ENCODE peak calls at places on chromosomes 16 and 17, in six cellular contexts. D, O, T, G, C and B are unnamed samples.

GRCh38 chr17:81328489-81328888 is 33.4 kb upstream of the SLC38A10 start:
- DNase-seq in D (peak), O (no peak), T (no peak), G (no peak), C (no peak), B (no peak)

GRCh38 chr16:149024-149675 is 3.3 kb upstream of the HBZ start:
- DNase-seq in D (no peak), O (peak), T (no peak), G (no peak), C (no peak), B (no peak)

GRCh38 chr16:47213761-47214440 is 70.2 kb upstream of the NETO2 start:
- DNase-seq in D (no peak), O (peak), T (no peak), G (no peak), C (no peak), B (peak)

GRCh38 chr17:41639492-41640473 is 15.4 kb upstream of the KRT17 start:
- DNase-seq in D (no peak), O (peak), T (no peak), G (no peak), C (no peak), B (no peak)

GRCh38 chr16:65782537-65783290 is 583.8 kb upstream of the CDH5 start:
- DNase-seq in D (no peak), O (peak), T (no peak), G (no peak), C (no peak), B (peak)

GRCh38 chr17:34412965-34413441 is 50.0 kb upstream of the CCL1 start:
- DNase-seq in D (no peak), O (no peak), T (no peak), G (no peak), C (no peak), B (peak)

GRCh38 chr17:71380535-71380934 is 740.3 kb upstream of the SOX9 start:
- DNase-seq in D (no peak), O (no peak), T (no peak), G (no peak), C (no peak), B (no peak)

GRCh38 chr17:18129041-18129502 is 20.5 kb downstream of the MYO15A start:
- DNase-seq in D (peak), O (peak), T (no peak), G (no peak), C (no peak), B (peak)

GRCh38 chr17:38898812-38899348 is 26.5 kb upstream of the LASP1NB start:
- DNase-seq in D (peak), O (peak), T (no peak), G (peak), C (peak), B (no peak)

GRCh38 chr16:4316732-4317461 is 1.0 kb downstream of the GLIS2 start:
- DNase-seq in D (peak), O (peak), T (no peak), G (peak), C (no peak), B (no peak)

GRCh38 chr16:73572135-73572534 is 524.2 kb upstream of the ZFHX3 start:
- DNase-seq in D (peak), O (no peak), T (peak), G (peak), C (no peak), B (no peak)

GRCh38 chr17:17868637-17869522 is 32.1 kb upstream of the SREBF1 start:
- DNase-seq in D (no peak), O (peak), T (peak), G (no peak), C (no peak), B (no peak)

GRCh38 chr16:27639588-27640276 is 89.8 kb downstream of the KATNIP start:
- DNase-seq in D (no peak), O (peak), T (peak), G (no peak), C (peak), B (peak)

GRCh38 chr17:78738245-78738644 is 43.8 kb downstream of the CYTH1 start:
- DNase-seq in D (no peak), O (no peak), T (no peak), G (no peak), C (no peak), B (no peak)

GRCh38 chr16:68116256-68116853 is 31.2 kb downstream of the NFATC3 start:
- DNase-seq in D (no peak), O (peak), T (no peak), G (no peak), C (no peak), B (peak)
- TF ChIP-seq CTCF in D (peak), O (peak), T (peak), G (peak), C (peak), B (peak)

GRCh38 chr17:28698253-28698941 is 13.3 kb downstream of the PROCA1 start:
- DNase-seq in D (no peak), O (peak), T (no peak), G (no peak), C (no peak), B (no peak)

GRCh38 chr17:28701987-28702751 is 9.5 kb downstream of the PROCA1 start:
- DNase-seq in D (no peak), O (peak), T (no peak), G (no peak), C (no peak), B (no peak)

GRCh38 chr17:28700278-28700677 is 11.4 kb downstream of the PROCA1 start:
- DNase-seq in D (no peak), O (no peak), T (no peak), G (no peak), C (no peak), B (no peak)

GRCh38 chr17:28702752-28703150 is 8.9 kb downstream of the PROCA1 start:
- DNase-seq in D (no peak), O (peak), T (no peak), G (no peak), C (no peak), B (no peak)

DNA sequence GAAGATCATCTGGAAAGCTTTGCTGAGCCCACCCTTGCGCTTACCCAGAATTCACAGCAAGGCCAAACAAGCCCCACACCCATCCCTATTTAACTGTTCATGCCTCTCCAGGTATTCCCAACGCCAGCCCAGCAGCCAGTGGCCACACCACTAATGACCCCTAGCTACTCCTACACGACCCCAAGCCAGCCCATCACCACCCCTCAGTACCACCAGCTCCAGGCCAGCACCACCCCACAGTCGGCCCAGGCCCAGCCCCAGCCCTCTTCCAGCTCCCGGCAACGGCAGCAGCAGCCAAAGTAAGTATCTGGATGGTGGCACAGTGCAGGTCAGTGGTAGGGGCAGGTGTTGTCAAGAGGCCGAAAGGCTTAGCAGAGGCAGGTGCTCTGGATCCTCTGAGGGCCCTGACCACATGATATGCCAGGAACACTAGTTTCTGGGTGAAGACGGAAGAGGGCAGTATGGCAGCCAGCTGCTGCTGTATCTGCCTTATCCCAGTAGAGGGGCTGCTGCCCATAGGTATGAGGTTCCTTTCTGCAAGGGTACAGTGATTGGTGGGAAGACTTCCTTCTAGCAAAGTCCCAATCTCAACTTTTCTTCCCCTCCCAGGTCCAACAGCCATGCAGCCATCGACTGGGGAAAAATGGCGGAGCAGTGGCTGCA is 10.7 kb downstream of the PROCA1 start:
- DNase-seq in D (no peak), O (peak), T (no peak), G (no peak), C (no peak), B (no peak)
- H3K4me3 ChIP-seq in D (no peak), O (no peak), T (no peak), G (no peak), C (no peak), B (no peak)

GRCh38 chr17:43722921-43723665 is 35.5 kb downstream of the SOST start:
- DNase-seq in D (no peak), O (no peak), T (no peak), G (no peak), C (no peak), B (no peak)
- TF ChIP-seq CTCF in D (no peak), O (no peak), T (no peak), G (no peak), C (no peak), B (no peak)

GRCh38 chr17:83104577-83105505 is 25.4 kb downstream of the METRNL start:
- DNase-seq in D (no peak), O (peak), T (no peak), G (no peak), C (no peak), B (no peak)

GRCh38 chr17:83101805-83102480 is 22.5 kb downstream of the METRNL start:
- DNase-seq in D (peak), O (peak), T (no peak), G (no peak), C (no peak), B (peak)

GRCh38 chr17:83103938-83104311 is 24.5 kb downstream of the METRNL start:
- DNase-seq in D (no peak), O (no peak), T (no peak), G (no peak), C (no peak), B (no peak)

GRCh38 chr17:83105512-83105911 is 26.1 kb downstream of the METRNL start:
- DNase-seq in D (no peak), O (no peak), T (no peak), G (no peak), C (no peak), B (no peak)

DNA sequence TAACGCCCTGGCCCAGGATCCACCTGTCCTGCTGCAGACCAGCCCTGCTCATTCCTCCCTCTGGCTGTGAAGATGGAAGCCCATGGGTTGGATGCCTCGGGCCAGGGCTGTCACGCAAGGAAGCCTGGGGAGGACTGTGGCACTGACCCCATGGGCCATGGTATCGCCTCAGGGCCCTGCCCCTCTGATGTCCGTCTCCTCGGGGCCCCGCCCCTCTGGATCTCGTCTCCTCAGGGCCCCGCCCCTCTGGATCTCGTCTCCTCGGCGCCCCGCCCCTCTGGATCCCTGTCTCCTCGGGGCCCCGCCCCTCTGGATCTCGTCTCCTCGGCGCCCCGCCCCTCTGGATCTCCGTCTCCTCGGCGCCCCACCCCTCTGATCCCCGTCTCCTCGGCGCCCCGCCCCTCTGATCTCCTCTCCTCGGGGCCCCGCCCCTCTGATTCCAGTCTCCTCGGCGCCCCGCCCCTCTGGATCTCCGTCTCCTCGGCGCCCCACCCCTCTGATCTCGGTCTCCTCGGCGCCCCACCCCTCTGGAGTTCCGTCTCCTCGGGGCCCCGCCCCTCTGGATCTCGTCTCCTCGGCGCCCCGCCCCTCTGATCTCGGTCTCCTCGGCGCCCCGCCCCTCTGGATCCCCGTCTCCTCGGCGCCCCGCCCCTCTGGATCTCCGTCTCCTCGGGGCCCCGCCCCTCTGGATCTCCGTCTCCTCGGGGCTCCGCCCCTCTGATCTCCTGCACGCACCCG is 24.0 kb downstream of the METRNL start:
- DNase-seq in D (no peak), O (no peak), T (peak), G (no peak), C (no peak), B (no peak)
- H3K4me3 ChIP-seq in D (no peak), O (no peak), T (no peak), G (no peak), C (no peak), B (no peak)

GRCh38 chr16:17374668-17375255 is 96.0 kb downstream of the XYLT1 start:
- DNase-seq in D (no peak), O (no peak), T (no peak), G (no peak), C (peak), B (no peak)
- TF ChIP-seq CTCF in D (no peak), O (no peak), T (no peak), G (no peak), C (no peak), B (no peak)

GRCh38 chr17:5467416-5467815 is 1.4 kb downstream of the DHX33 start:
- DNase-seq in D (no peak), O (no peak), T (no peak), G (no peak), C (no peak), B (no peak)
- H3K4me3 ChIP-seq in D (peak), O (peak), T (peak), G (peak), C (peak), B (peak)

GRCh38 chr16:10988879-10989278 is 44.5 kb downstream of the CLEC16A start:
- DNase-seq in D (no peak), O (no peak), T (no peak), G (no peak), C (no peak), B (no peak)
- TF ChIP-seq CTCF in D (no peak), O (no peak), T (no peak), G (no peak), C (no peak), B (no peak)

DNA sequence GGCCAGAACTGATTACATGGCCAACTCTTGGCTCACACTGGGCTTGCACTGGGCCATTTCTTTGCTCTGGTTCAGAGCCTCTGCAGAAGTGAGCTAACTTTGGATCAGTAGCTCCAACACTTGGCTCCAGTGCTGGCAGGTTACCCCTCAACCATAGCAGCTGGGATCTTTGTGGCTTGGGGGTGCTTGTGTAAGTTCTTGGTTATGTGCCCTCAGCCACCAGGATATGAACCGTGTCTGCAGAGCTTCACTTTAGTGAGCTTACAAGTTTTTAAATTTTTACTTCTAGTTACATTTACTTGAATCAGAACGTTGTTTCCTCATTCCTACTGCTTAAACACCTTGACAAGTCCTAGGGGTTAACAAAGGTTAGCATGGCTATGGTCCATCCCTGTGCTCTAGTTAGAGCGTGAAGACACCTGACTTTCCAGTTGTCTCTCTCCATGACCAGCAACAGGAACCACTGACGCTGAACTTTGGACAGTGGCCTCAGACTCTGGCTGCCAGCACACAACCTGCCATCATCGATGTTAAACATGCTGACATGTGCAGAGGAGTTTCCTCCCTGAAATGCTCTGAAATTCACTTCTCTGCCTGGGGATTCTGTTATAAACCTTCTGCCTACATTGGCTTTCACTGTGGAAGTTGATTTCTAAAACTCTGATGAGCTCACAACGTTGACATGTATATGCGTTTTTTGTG is 4.1 kb downstream of the PDF start:
- DNase-seq in D (no peak), O (no peak), T (no peak), G (no peak), C (no peak), B (no peak)
- H3K4me3 ChIP-seq in D (no peak), O (no peak), T (peak), G (no peak), C (no peak), B (no peak)